ENCODE peak calls at places on chromosomes 12 and 14, in eight cellular contexts. K, C, M, Z, X, L, W and A are unnamed samples.
A peak's percentile ranks its signal among the peaks of the same experiment; 100 is the strongest.

GRCh38 chr12:52568111-52568510 is 5.5 kb downstream of the KRT74 start:
- DNase-seq in C (no peak), W (no peak), K (no peak), Z (no peak), M (no peak), X (no peak), L (no peak), A (no peak)

GRCh38 chr12:104790296-104791125 is 167.6 kb downstream of the SLC41A2 start:
- DNase-seq in W (no peak), Z (peak; percentile 28), X (no peak), L (peak; percentile 22), C (no peak), K (peak; percentile 45), M (peak; percentile 64), A (peak; percentile 67)

GRCh38 chr14:105865904-105866840 is 339.8 kb downstream of the TMEM121 start:
- DNase-seq in X (no peak), L (no peak), W (peak; percentile 18), M (no peak), Z (no peak), C (no peak), K (no peak), A (peak; percentile 57)

GRCh38 chr14:22497671-22498093 is 91.3 kb downstream of the DAD1 start:
- DNase-seq in K (no peak), M (no peak), L (no peak), W (no peak), X (no peak), C (no peak), Z (no peak), A (no peak)

GRCh38 chr12:108685469-108686247 is 45.7 kb downstream of the CORO1C start:
- DNase-seq in W (no peak), C (no peak), X (no peak), M (no peak), K (no peak), Z (no peak), L (no peak), A (no peak)

GRCh38 chr14:101333335-101334280 is 227.7 kb upstream of the DIO3 start:
- DNase-seq in X (no peak), M (no peak), L (no peak), W (no peak), K (no peak), Z (no peak), C (no peak), A (no peak)

GRCh38 chr14:77862154-77862783 is 62.4 kb downstream of the ADCK1 start:
- DNase-seq in C (no peak), L (peak; percentile 45), M (peak; percentile 80), K (peak; percentile 66), W (peak; percentile 74), X (peak; percentile 52), Z (peak; percentile 65), A (peak; percentile 74)

GRCh38 chr14:98858158-98858557 is 413.8 kb downstream of the BCL11B start:
- DNase-seq in C (no peak), Z (no peak), L (no peak), M (no peak), W (no peak), K (no peak), X (no peak), A (no peak)

GRCh38 chr12:131428086-131428685 is 282.7 kb upstream of the SFSWAP start:
- DNase-seq in X (no peak), K (no peak), M (no peak), Z (no peak), W (no peak), C (no peak), L (no peak), A (peak; percentile 34)

GRCh38 chr14:49893309-49894213 is 679 bp downstream of the ARF6 start:
- DNase-seq in X (peak; percentile 47), C (no peak), M (peak; percentile 78), L (no peak), Z (peak; percentile 61), K (peak; percentile 53), W (peak; percentile 49), A (peak; percentile 84)

GRCh38 chr14:52348279-52348678 is 34.2 kb downstream of the PTGER2 start:
- DNase-seq in K (no peak), C (no peak), Z (no peak), M (no peak), X (peak; percentile 42), L (no peak), W (no peak), A (no peak)

GRCh38 chr12:19761465-19761864 is 322.2 kb downstream of the AEBP2 start:
- DNase-seq in M (no peak), W (no peak), L (no peak), Z (no peak), C (no peak), K (no peak), X (no peak), A (no peak)

GRCh38 chr12:113862570-113863454 is 103.3 kb downstream of the RBM19 start:
- DNase-seq in K (peak; percentile 20), L (no peak), M (peak; percentile 35), X (peak; percentile 74), C (peak; percentile 25), W (no peak), Z (no peak), A (no peak)

GRCh38 chr12:30514666-30515065 is 181.0 kb downstream of the IPO8 start:
- DNase-seq in M (no peak), W (no peak), C (no peak), L (no peak), X (no peak), K (no peak), Z (no peak), A (no peak)

GRCh38 chr12:124632510-124632909 is 65.1 kb upstream of the NCOR2 start:
- DNase-seq in C (no peak), Z (no peak), K (peak; percentile 30), X (no peak), M (peak; percentile 64), L (no peak), W (no peak), A (no peak)

GRCh38 chr12:25797949-25798348 is 160.5 kb upstream of the RASSF8 start:
- DNase-seq in M (no peak), K (no peak), L (no peak), X (no peak), W (no peak), C (no peak), Z (no peak), A (no peak)

GRCh38 chr12:99282086-99282485 is 365.5 kb upstream of the GARIN6 start:
- DNase-seq in M (no peak), K (no peak), C (no peak), Z (no peak), W (no peak), X (no peak), L (no peak), A (no peak)

GRCh38 chr12:32390572-32391219 is 8.7 kb upstream of the FGD4 start:
- DNase-seq in X (no peak), W (no peak), C (no peak), M (no peak), L (no peak), K (peak; percentile 77), Z (no peak), A (no peak)

GRCh38 chr12:14902465-14902864 is 16.8 kb upstream of the MGP start:
- DNase-seq in L (no peak), Z (no peak), W (no peak), X (no peak), C (no peak), M (no peak), K (no peak), A (no peak)

DNA sequence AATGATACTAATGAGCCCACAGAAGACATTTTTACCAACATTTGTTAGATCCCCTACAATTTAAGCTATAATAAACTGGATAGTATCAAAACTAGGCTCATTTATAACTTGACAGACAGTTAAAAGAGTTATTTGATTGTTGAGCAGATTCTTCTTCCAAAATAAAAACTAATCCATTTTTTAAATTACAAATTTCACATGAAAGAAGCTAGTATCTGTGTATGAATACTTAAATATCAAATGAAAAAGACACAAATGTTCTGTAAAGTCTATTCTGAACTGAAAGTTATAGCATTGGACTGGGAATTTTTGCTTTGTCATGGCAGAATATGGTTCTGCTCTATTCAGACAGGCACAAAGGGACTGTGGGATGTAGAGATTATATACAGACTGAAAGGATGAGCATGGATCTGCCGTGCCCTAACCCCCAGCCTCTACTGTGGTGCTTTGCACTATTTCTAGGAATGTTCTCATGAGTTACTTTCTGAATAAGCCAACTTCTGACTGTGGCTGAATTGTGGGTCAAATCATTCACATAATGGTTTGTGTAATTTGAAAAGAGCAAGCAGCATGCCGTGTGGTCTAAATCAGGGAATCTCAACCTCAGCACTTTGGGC is 352.7 kb downstream of the KCNH5 start:
- DNase-seq in Z (no peak), C (no peak), M (peak; percentile 21), W (no peak), X (no peak), L (no peak), K (peak; percentile 22), A (no peak)
- H3K4me3 ChIP-seq in Z (no peak overlapping the region), C (no peak overlapping the region), M (no peak overlapping the region), W (no peak overlapping the region), X (no peak overlapping the region), L (no peak overlapping the region), K (no peak overlapping the region), A (no peak overlapping the region)

DNA sequence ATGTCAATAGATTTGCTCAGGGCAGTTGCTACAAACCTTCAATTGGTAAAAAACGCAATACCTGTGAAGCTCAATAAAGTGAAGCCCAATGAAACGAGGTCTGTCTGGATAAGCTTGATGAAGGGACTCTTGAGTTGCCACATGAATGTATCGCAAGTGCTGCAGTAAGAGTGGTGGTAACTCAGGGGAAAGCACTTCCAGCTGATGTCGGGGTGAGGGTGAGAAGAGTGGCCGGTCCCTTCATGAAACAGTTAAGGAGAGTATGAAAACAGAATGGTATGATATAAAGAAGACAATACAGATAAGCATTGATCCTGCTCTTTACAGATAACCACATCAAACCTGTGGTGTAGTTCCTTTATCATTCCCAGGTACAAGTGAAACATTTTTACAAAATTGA is 83.4 kb upstream of the EVL start:
- DNase-seq in Z (no peak), W (no peak), C (no peak), X (no peak), K (no peak), L (no peak), M (no peak), A (no peak)
- TF ChIP-seq CTCF in Z (no peak), W (no peak), C (no peak), X (no peak), K (no peak), L (no peak), M (no peak), A (no peak)

DNA sequence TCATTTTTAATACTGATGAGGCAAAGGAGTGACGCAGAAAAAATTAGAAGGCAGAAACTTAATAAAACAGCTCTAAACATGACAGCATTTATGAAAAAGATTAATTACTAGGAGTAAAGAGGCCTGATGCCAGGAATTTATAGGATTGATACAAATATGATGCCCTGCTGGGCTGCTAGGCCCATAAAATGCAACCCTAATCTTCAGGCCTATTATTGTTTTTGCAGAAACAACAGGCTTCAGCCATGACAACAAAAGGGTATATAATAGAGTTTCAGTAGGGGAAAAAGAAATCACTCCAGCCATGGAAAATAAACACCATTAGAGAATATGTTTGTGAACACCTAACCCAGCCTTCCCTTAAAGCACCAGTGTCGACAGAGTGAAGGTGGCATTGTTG is 50.6 kb downstream of the OTX2 start:
- DNase-seq in X (no peak), L (no peak), C (no peak), W (no peak), K (no peak), Z (no peak), M (no peak), A (no peak)
- H3K4me3 ChIP-seq in X (no peak overlapping the region), L (no peak overlapping the region), C (no peak overlapping the region), W (no peak overlapping the region), K (no peak overlapping the region), Z (no peak overlapping the region), M (no peak overlapping the region), A (no peak overlapping the region)

DNA sequence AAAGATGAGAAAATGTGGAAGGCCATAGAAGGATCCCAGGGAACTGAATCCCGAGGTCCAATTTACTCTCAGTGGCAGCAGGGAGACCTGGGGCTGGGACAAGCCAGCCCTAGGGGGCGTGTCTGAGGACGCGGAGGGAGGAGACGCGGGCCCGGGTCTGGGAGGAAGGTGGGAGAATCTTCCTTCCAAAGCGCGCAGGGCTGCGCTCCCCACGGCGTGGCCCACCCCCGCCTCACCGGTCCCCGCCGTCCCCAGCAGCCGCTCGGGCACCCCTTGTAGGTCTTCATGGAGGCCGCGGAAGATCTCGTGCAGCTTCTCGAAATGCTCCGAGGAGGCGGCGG is 323 bp downstream of the VTI1B start:
- DNase-seq in L (peak; percentile 28), Z (peak; percentile 74), X (peak; percentile 52), M (peak; percentile 87), C (no peak), W (peak; percentile 58), K (peak; percentile 72), A (peak; percentile 83)
- TF ChIP-seq CTCF in L (peak; percentile 17), Z (peak; percentile 42), X (peak; percentile 34), M (no peak), C (peak; percentile 44), W (peak; percentile 6), K (no peak), A (peak; percentile 23)